ENCODE peak calls at places on chromosomes 3 and 15, in eight cellular contexts. W, M, D, Q, P, X, U and A are unnamed samples.

GRCh38 chr3:69338891-69339290 is 47.0 kb downstream of the FRMD4B start:
- ATAC-seq in W (no peak), M (no peak), D (no peak), Q (no peak), P (no peak), X (no peak), U (no peak), A (no peak)

GRCh38 chr15:76565366-76565765 is 228.8 kb downstream of the ISL2 start:
- ATAC-seq in W (no peak), M (no peak), D (no peak), Q (no peak), P (no peak), X (no peak), U (no peak), A (no peak)

GRCh38 chr3:188240189-188240981 is 86.4 kb downstream of the LPP start:
- ATAC-seq in W (no peak), M (peak; percentile 58), D (peak; percentile 41), Q (no peak), P (no peak), X (no peak), U (peak; percentile 11), A (no peak)

GRCh38 chr3:18438586-18438985 is 13.4 kb upstream of the SATB1 start:
- ATAC-seq in W (peak; percentile 40), M (no peak), D (no peak), Q (no peak), P (peak; percentile 91), X (peak; percentile 64), U (no peak), A (no peak)

GRCh38 chr3:121488628-121489027 is 57.2 kb downstream of the POLQ start:
- ATAC-seq in W (no peak), M (no peak), D (no peak), Q (no peak), P (no peak), X (peak; percentile 41), U (no peak), A (no peak)

GRCh38 chr15:81880833-81881232 is 165.0 kb downstream of the MEX3B start:
- ATAC-seq in W (no peak), M (no peak), D (no peak), Q (no peak), P (no peak), X (no peak), U (no peak), A (no peak)

GRCh38 chr3:187856567-187856966 is 111.3 kb upstream of the BCL6 start:
- ATAC-seq in W (no peak), M (peak; percentile 87), D (no peak), Q (no peak), P (no peak), X (no peak), U (peak; percentile 77), A (no peak)

GRCh38 chr15:58165661-58166060 is 27.5 kb downstream of the AQP9 start:
- ATAC-seq in W (no peak), M (no peak), D (peak; percentile 79), Q (no peak), P (no peak), X (no peak), U (no peak), A (no peak)

GRCh38 chr3:185715091-185715490 is 109.8 kb downstream of the IGF2BP2 start:
- ATAC-seq in W (no peak), M (no peak), D (no peak), Q (peak; percentile 77), P (no peak), X (peak; percentile 53), U (no peak), A (no peak)
- H3K4me1 ChIP-seq in W (peaks cover 25% of the 10 kb centered on the region), M (no peaks in the 10 kb centered on the region), D (no peaks in the 10 kb centered on the region), Q (peaks cover 15% of the 10 kb centered on the region), P (no peaks in the 10 kb centered on the region), X (peaks cover 20% of the 10 kb centered on the region), U (no peaks in the 10 kb centered on the region), A (no peaks in the 10 kb centered on the region)

GRCh38 chr3:13338996-13339395 is 81.1 kb downstream of the NUP210 start:
- ATAC-seq in W (no peak), M (no peak), D (no peak), Q (no peak), P (no peak), X (no peak), U (no peak), A (no peak)
- H3K4me3 ChIP-seq in W (no peak overlapping the region), M (no peak overlapping the region), D (no peak overlapping the region), Q (no peak overlapping the region), P (no peak overlapping the region), X (no peak overlapping the region), U (no peak overlapping the region), A (no peak overlapping the region)

GRCh38 chr3:177111541-177111949 is 85.7 kb downstream of the TBL1XR1 start:
- ATAC-seq in W (no peak), M (no peak), D (no peak), Q (peak; percentile 37), P (no peak), X (peak; percentile 87), U (no peak), A (no peak)

GRCh38 chr3:177119829-177120228 is 77.5 kb downstream of the TBL1XR1 start:
- ATAC-seq in W (no peak), M (no peak), D (no peak), Q (no peak), P (peak; percentile 48), X (peak; percentile 19), U (no peak), A (no peak)

GRCh38 chr3:177109688-177110087 is 87.6 kb downstream of the TBL1XR1 start:
- ATAC-seq in W (no peak), M (peak; percentile 39), D (no peak), Q (no peak), P (peak; percentile 95), X (peak; percentile 30), U (no peak), A (no peak)

GRCh38 chr3:177110308-177111254 is 86.7 kb downstream of the TBL1XR1 start:
- ATAC-seq in W (no peak), M (no peak), D (no peak), Q (peak; percentile 18), P (peak; percentile 34), X (peak; percentile 76), U (peak; percentile 28), A (no peak)

GRCh38 chr3:177114253-177114652 is 83.0 kb downstream of the TBL1XR1 start:
- ATAC-seq in W (no peak), M (no peak), D (no peak), Q (no peak), P (no peak), X (no peak), U (no peak), A (no peak)
- H3K4me1 ChIP-seq in W (peaks cover 28% of the 10 kb centered on the region), M (peaks cover 56% of the 10 kb centered on the region), D (peaks cover 50% of the 10 kb centered on the region), Q (peaks cover 28% of the 10 kb centered on the region), P (peaks cover 27% of the 10 kb centered on the region), X (peaks cover 18% of the 10 kb centered on the region), U (peaks cover 44% of the 10 kb centered on the region), A (peaks cover 6% of the 10 kb centered on the region)

GRCh38 chr3:170322501-170323328 is 34.8 kb upstream of the SKIL start:
- ATAC-seq in W (no peak), M (no peak), D (no peak), Q (no peak), P (no peak), X (no peak), U (no peak), A (no peak)
- H3K4me3 ChIP-seq in W (no peak overlapping the region), M (no peak overlapping the region), D (no peak overlapping the region), Q (no peak overlapping the region), P (no peak overlapping the region), X (no peak overlapping the region), U (no peak overlapping the region), A (no peak overlapping the region)

DNA sequence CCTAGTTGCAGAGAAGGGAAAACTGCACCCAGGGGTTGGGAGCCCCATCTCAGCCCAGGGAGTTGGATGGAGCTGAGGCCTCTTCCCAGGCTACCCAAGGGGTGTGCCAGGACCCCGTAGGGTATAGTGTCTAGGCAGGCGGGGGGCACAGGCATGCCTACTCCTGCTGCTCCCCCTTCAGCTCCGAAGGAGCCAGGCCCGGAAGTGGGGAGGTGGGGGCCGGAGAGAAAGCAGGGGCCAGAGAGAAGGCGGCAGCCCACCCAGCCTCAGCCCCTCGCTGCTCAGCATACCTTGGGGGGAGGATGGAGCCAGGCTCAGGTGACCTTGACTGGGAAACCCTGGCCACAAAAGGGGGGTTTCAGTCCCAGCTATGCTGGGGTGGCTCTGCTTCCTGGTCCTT is 1.4 kb downstream of the SEMA3F start:
- ATAC-seq in W (no peak), M (no peak), D (no peak), Q (no peak), P (no peak), X (peak; percentile 3), U (no peak), A (no peak)
- H3K4me1 ChIP-seq in W (peaks cover 43% of the 10 kb centered on the region), M (peaks cover 21% of the 10 kb centered on the region), D (peaks cover 48% of the 10 kb centered on the region), Q (peaks cover 56% of the 10 kb centered on the region), P (peaks cover 9% of the 10 kb centered on the region), X (peaks cover 16% of the 10 kb centered on the region), U (peaks cover 25% of the 10 kb centered on the region), A (no peaks in the 10 kb centered on the region)

GRCh38 chr3:50503947-50504346 is 513 bp upstream of the CACNA2D2 start:
- ATAC-seq in W (no peak), M (peak; percentile 40), D (peak; percentile 16), Q (no peak), P (no peak), X (peak; percentile 10), U (peak; percentile 24), A (peak; percentile 1)
- H3K4me3 ChIP-seq in W (no peak overlapping the region), M (peak overlapping the region; percentile 75), D (peak overlapping the region; percentile 58), Q (peak overlapping the region; percentile 41), P (peak overlapping the region; percentile 42), X (no peak overlapping the region), U (peak overlapping the region; percentile 51), A (peak overlapping the region; percentile 73)

GRCh38 chr15:37102315-37103021 is 2.1 kb upstream of the MEIS2 start:
- ATAC-seq in W (no peak), M (no peak), D (no peak), Q (no peak), P (no peak), X (no peak), U (no peak), A (no peak)
- H3K4me1 ChIP-seq in W (peaks cover 12% of the 10 kb centered on the region), M (peaks cover 4% of the 10 kb centered on the region), D (peaks cover 4% of the 10 kb centered on the region), Q (peaks cover 2% of the 10 kb centered on the region), P (peaks cover 29% of the 10 kb centered on the region), X (peaks cover 6% of the 10 kb centered on the region), U (peaks cover 38% of the 10 kb centered on the region), A (peaks cover 19% of the 10 kb centered on the region)

DNA sequence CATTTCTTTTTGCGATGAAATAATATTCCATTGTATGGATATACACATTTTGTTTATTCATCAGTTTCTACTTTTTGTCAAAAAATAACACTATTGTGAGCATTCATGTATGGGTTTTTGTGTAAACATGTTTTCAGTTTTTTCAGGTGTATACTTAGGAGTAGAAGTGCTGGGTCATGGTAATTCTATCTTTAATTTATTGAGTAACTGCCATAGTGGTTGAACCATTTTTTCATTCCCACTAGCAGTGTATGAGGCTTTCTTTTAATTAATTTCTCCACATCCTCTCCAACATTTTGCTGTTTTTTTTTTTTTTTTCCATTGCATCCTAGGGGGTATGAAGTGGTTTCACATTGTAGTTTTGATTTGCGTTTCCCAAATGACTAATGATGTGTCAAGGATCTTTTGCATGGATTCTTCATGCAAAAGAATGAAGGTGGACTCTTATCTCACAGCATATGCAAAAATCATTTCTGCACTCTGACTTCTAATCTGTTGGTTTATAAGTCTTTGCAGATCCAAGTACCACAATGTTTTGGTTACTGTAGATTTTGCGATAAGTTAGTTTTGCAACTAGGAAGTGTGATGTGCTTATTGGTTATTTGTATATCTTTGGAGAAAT is 12.6 kb downstream of the ATP2C1 start:
- ATAC-seq in W (no peak), M (peak; percentile 75), D (no peak), Q (no peak), P (no peak), X (no peak), U (peak; percentile 36), A (no peak)
- H3K4me3 ChIP-seq in W (no peak overlapping the region), M (peak overlapping the region; percentile 26), D (no peak overlapping the region), Q (no peak overlapping the region), P (no peak overlapping the region), X (no peak overlapping the region), U (no peak overlapping the region), A (no peak overlapping the region)